ENCODE peak calls at places on chromosomes 12 and 14, in seven cellular contexts. E is hypothalamus, U is WTC11, G is brain microvascular endothelial cell, N is NCI-H460, S is lower leg skin, L is G401. A is an unnamed sample.

GRCh38 chr14:61475316-61475715 is 153.9 kb downstream of the PRKCH start:
- DNase-seq in E (no peak), U (no peak), G (peak; percentile 49), S (no peak), N (peak; percentile 80), L (peak; percentile 71), A (no peak)

GRCh38 chr12:82805812-82806497 is 119.2 kb downstream of the TMTC2 start:
- DNase-seq in E (no peak), L (no peak), N (no peak), S (no peak), U (no peak), G (peak; percentile 5), A (no peak)

GRCh38 chr12:96434107-96434506 is 33.9 kb upstream of the CDK17 start:
- DNase-seq in S (no peak), N (no peak), L (no peak), G (peak; percentile 97), U (no peak), E (no peak), A (no peak)

GRCh38 chr12:53467880-53468279 is 16.0 kb downstream of the PCBP2 start:
- DNase-seq in L (no peak), G (no peak), N (no peak), E (no peak), S (no peak), U (no peak), A (no peak)

GRCh38 chr12:77229640-77230442 is 164.5 kb upstream of the E2F7 start:
- DNase-seq in N (no peak), S (no peak), L (no peak), E (no peak), U (no peak), G (peak; percentile 8), A (no peak)

GRCh38 chr14:35337074-35337556 is 44.9 kb downstream of the PSMA6 start:
- DNase-seq in U (no peak), S (no peak), L (no peak), G (no peak), E (no peak), N (no peak), A (no peak)

GRCh38 chr14:32312010-32312331 is 17.1 kb upstream of the AKAP6 start:
- DNase-seq in S (no peak), E (no peak), N (no peak), U (no peak), G (no peak), L (no peak), A (no peak)

GRCh38 chr14:22556990-22557623 is 31.9 kb downstream of the DAD1 start:
- DNase-seq in N (peak; percentile 77), E (peak; percentile 63), G (peak; percentile 48), L (peak; percentile 71), U (peak; percentile 94), S (peak; percentile 96), A (peak; percentile 79)

GRCh38 chr12:123121670-123122069 is 29.2 kb downstream of the PITPNM2 start:
- DNase-seq in N (no peak), G (no peak), S (no peak), L (no peak), E (no peak), U (no peak), A (no peak)

GRCh38 chr14:100215330-100215885 is 23.5 kb upstream of the YY1 start:
- DNase-seq in L (no peak), G (no peak), N (no peak), E (no peak), U (no peak), S (no peak), A (no peak)

GRCh38 chr12:108875280-108875679 is 4.6 kb upstream of the DAO start:
- DNase-seq in E (no peak), N (no peak), S (no peak), U (no peak), L (no peak), G (no peak), A (no peak)

GRCh38 chr12:55072093-55072492 is 52.3 kb downstream of the NEUROD4 start:
- DNase-seq in E (no peak), U (peak; percentile 80), G (no peak), S (no peak), L (peak; percentile 31), N (peak; percentile 61), A (peak; percentile 19)

GRCh38 chr14:67580336-67581230 is 19.5 kb downstream of the PIGH start:
- DNase-seq in N (no peak), U (no peak), E (no peak), G (no peak), S (peak; percentile 76), L (no peak), A (no peak)

GRCh38 chr12:112370868-112371510 is 11.2 kb downstream of the HECTD4 start:
- DNase-seq in N (no peak), S (no peak), G (no peak), L (no peak), E (no peak), U (no peak), A (no peak)

GRCh38 chr12:77746108-77746507 is 84.6 kb upstream of the NAV3 start:
- DNase-seq in U (no peak), S (no peak), L (no peak), E (no peak), N (no peak), G (peak; percentile 41), A (no peak)

GRCh38 chr12:121917950-121918678 is at the start of gene CFAP251:
- DNase-seq in G (peak; percentile 65), S (peak; percentile 99), E (peak; percentile 90), N (peak; percentile 88), U (peak; percentile 98), L (peak; percentile 93), A (peak; percentile 42)

GRCh38 chr14:81464253-81465001 is 64.3 kb upstream of the STON2 start:
- DNase-seq in E (peak; percentile 24), L (peak; percentile 55), U (peak; percentile 42), N (peak; percentile 49), G (peak; percentile 65), S (no peak), A (peak; percentile 7)

GRCh38 chr14:34387974-34388533 is 74.0 kb downstream of the SPTSSA start:
- DNase-seq in L (no peak), S (no peak), E (no peak), N (no peak), U (no peak), G (no peak), A (no peak)

GRCh38 chr14:55904086-55904485 is 214.1 kb upstream of the PELI2 start:
- DNase-seq in S (no peak), N (no peak), G (no peak), U (no peak), L (no peak), E (no peak), A (no peak)

GRCh38 chr12:110733089-110733715 is 9.5 kb downstream of the PPP1CC start:
- DNase-seq in N (no peak), G (peak; percentile 9), S (no peak), L (no peak), U (no peak), E (no peak), A (no peak)

GRCh38 chr12:87234898-87235297 is 794.3 kb downstream of the C12orf50 start:
- DNase-seq in S (no peak), U (no peak), E (no peak), N (no peak), G (no peak), L (no peak), A (no peak)

GRCh38 chr12:94266796-94267529 is 118.6 kb downstream of the PLXNC1 start:
- DNase-seq in E (no peak), L (no peak), S (no peak), U (no peak), N (no peak), G (no peak), A (no peak)

GRCh38 chr12:92438641-92439396 is 264.0 kb upstream of the PLEKHG7 start:
- DNase-seq in U (no peak), E (no peak), L (peak; percentile 10), N (no peak), G (no peak), S (no peak), A (no peak)

GRCh38 chr12:6863586-6864321 is 3.6 kb upstream of the TPI1 start:
- DNase-seq in L (no peak), S (peak; percentile 83), N (no peak), E (no peak), G (no peak), U (no peak), A (no peak)

A was measured in substantia nigra.